ENCODE peak calls at places on chromosomes 7 and 10, in five cellular contexts. One of them, this sample, is unnamed.

GRCh38 chr7:137687556-137688280 is 159.1 kb downstream of the DGKI start:
- DNase-seq in OCI-LY7: no peak
- DNase-seq in GM23248: peak
- DNase-seq in PC-3: no peak
- DNase-seq in hepatocyte: no peak
- DNase-seq in this sample: no peak

GRCh38 chr10:132172091-132173066 is 14.4 kb upstream of the DPYSL4 start:
- DNase-seq in PC-3: no peak
- DNase-seq in OCI-LY7: no peak
- DNase-seq in GM23248: peak
- DNase-seq in hepatocyte: no peak
- DNase-seq in this sample: no peak

GRCh38 chr10:127135844-127136577 is 60.4 kb downstream of the INSYN2A start:
- DNase-seq in OCI-LY7: no peak
- DNase-seq in hepatocyte: no peak
- DNase-seq in GM23248: no peak
- DNase-seq in PC-3: no peak
- DNase-seq in this sample: no peak

GRCh38 chr7:4861673-4862072 is at the start of gene PAPOLB:
- DNase-seq in hepatocyte: no peak
- DNase-seq in PC-3: no peak
- DNase-seq in OCI-LY7: no peak
- DNase-seq in GM23248: peak
- DNase-seq in this sample: peak

GRCh38 chr10:104330168-104331117 is 7.8 kb downstream of the ITPRIP start:
- DNase-seq in GM23248: peak
- DNase-seq in PC-3: peak
- DNase-seq in OCI-LY7: no peak
- DNase-seq in hepatocyte: peak
- DNase-seq in this sample: no peak

GRCh38 chr7:137489880-137490279 is 146.3 kb upstream of the PTN start:
- DNase-seq in OCI-LY7: no peak
- DNase-seq in GM23248: no peak
- DNase-seq in PC-3: no peak
- DNase-seq in hepatocyte: no peak
- DNase-seq in this sample: no peak

GRCh38 chr7:42192851-42193456 is 44.1 kb downstream of the GLI3 start:
- DNase-seq in hepatocyte: peak
- DNase-seq in PC-3: no peak
- DNase-seq in OCI-LY7: no peak
- DNase-seq in GM23248: no peak
- DNase-seq in this sample: peak

GRCh38 chr10:95209509-95210127 is 15.6 kb downstream of the ACSM6 start:
- DNase-seq in OCI-LY7: no peak
- DNase-seq in PC-3: peak
- DNase-seq in hepatocyte: no peak
- DNase-seq in GM23248: no peak
- DNase-seq in this sample: no peak

GRCh38 chr7:154178890-154179289 is 126.7 kb downstream of the DPP6 start:
- DNase-seq in OCI-LY7: no peak
- DNase-seq in hepatocyte: peak
- DNase-seq in PC-3: no peak
- DNase-seq in GM23248: no peak
- DNase-seq in this sample: no peak

GRCh38 chr7:130290745-130291144 is 2.2 kb upstream of the CPA4 start:
- DNase-seq in PC-3: peak
- DNase-seq in OCI-LY7: no peak
- DNase-seq in hepatocyte: no peak
- DNase-seq in GM23248: peak
- DNase-seq in this sample: no peak

DNA sequence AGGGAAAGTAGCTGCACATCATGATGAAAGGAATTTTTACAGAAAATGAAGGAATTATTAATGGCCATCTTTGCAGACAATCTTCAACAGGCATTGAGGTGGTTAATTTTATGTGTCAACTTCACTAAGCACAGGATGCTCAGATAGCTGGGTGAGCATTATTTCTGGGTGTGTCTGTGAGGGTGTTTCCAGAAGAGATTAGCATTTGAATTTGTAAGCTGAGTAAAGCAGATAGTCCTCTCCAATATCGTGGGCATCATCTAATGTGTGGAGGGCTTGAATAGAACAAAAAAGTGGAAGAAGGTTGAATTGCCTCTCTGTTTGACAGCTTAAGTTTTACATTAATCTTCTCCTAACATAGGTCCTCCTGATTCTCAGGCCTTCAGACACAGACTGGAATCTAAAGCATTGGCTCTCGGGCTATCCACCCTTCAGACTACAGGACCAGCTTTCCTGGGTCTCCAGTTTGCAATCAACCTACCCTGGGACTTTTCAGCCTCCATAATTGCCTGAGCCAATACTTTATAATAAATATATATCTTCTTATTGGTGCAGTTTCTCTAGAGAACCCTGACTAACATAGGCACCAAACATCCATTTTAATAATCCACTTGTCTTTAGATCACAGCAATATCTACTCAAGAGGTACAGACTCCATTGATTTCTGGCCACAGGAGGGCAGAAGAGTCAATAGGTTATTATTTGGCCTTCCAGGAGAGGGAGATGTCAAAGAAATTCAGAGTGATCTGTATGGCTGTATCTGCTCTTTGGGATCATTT is 10.5 kb upstream of the CRPPA start:
- DNase-seq in hepatocyte: peak
- DNase-seq in GM23248: peak
- DNase-seq in PC-3: peak
- DNase-seq in OCI-LY7: peak
- DNase-seq in this sample: peak
- TF ChIP-seq EZH2phosphoT487 in hepatocyte: no peak
- TF ChIP-seq EZH2phosphoT487 in GM23248: no peak
- TF ChIP-seq EZH2phosphoT487 in PC-3: no peak
- TF ChIP-seq EZH2phosphoT487 in OCI-LY7: no peak
- TF ChIP-seq EZH2phosphoT487 in this sample: no peak

DNA sequence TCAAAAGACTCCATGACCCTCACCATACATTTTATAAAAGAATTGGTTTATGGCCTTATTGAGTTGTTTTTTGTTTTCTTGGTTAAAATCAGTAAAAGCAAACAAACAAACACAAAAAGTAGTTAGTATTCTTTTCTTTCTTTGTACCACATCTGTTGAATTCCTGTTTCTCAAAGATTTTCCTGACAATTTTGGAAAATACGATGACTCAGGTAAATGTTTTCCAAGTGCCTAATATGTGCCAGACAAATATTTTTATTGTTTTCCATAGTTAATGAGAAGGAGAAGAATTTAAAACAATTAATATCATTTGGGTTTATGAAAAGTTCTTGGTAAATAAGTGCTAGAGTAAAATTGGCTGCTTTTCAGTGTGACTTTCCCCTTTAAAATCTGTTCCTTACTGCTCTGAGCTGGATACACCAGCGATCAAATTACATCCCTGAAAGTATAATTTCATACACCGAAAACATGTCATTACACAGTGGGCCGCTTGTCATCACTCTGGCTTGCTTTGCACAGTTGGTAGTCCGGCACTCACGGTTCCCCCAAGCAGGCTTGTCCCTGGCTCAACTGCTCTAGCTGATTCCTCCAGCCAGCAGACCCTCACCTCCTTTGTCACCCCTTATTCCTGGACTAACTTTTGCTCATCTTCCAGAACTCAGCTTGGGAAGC is 80.5 kb downstream of the TBXAS1 start:
- DNase-seq in PC-3: peak
- DNase-seq in OCI-LY7: no peak
- DNase-seq in hepatocyte: no peak
- DNase-seq in GM23248: peak
- DNase-seq in this sample: no peak
- TF ChIP-seq EZH2phosphoT487 in PC-3: no peak
- TF ChIP-seq EZH2phosphoT487 in OCI-LY7: no peak
- TF ChIP-seq EZH2phosphoT487 in hepatocyte: no peak
- TF ChIP-seq EZH2phosphoT487 in GM23248: no peak
- TF ChIP-seq EZH2phosphoT487 in this sample: no peak

DNA sequence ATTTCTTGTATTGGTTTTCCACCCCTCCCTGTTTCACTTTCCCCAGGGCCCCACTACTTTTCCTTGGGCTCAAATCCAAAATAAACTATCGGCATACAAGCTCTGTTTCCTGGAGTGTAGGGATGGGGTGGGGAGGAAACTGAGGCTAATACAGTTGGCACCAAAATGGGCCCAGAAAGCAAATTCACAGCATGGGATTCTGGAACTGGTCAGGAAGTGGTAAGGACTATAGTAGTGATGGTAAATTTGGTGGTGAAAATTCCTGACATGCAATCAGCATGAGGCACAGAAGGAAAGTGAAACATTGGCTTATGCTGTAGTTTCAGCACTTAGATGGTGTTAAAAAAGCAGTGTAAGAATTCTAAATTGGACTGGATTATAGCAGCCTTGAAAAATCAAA is 8.7 kb upstream of the SAMD9L start:
- DNase-seq in hepatocyte: no peak
- DNase-seq in GM23248: peak
- DNase-seq in PC-3: no peak
- DNase-seq in OCI-LY7: no peak
- DNase-seq in this sample: no peak
- TF ChIP-seq EZH2phosphoT487 in hepatocyte: no peak
- TF ChIP-seq EZH2phosphoT487 in GM23248: no peak
- TF ChIP-seq EZH2phosphoT487 in PC-3: no peak
- TF ChIP-seq EZH2phosphoT487 in OCI-LY7: no peak
- TF ChIP-seq EZH2phosphoT487 in this sample: no peak

GRCh38 chr7:106444068-106444655 is 159.4 kb upstream of the NAMPT start:
- DNase-seq in GM23248: no peak
- DNase-seq in PC-3: no peak
- DNase-seq in hepatocyte: no peak
- DNase-seq in OCI-LY7: no peak
- DNase-seq in this sample: no peak

GRCh38 chr7:106442476-106442875 is 157.7 kb upstream of the NAMPT start:
- DNase-seq in hepatocyte: no peak
- DNase-seq in OCI-LY7: no peak
- DNase-seq in PC-3: no peak
- DNase-seq in GM23248: no peak
- DNase-seq in this sample: no peak

GRCh38 chr7:106447318-106447847 is 162.6 kb upstream of the NAMPT start:
- DNase-seq in GM23248: no peak
- DNase-seq in OCI-LY7: no peak
- DNase-seq in hepatocyte: no peak
- DNase-seq in PC-3: no peak
- DNase-seq in this sample: no peak

GRCh38 chr7:106448346-106448991 is 163.7 kb upstream of the NAMPT start:
- DNase-seq in OCI-LY7: no peak
- DNase-seq in hepatocyte: no peak
- DNase-seq in GM23248: no peak
- DNase-seq in PC-3: no peak
- DNase-seq in this sample: no peak

DNA sequence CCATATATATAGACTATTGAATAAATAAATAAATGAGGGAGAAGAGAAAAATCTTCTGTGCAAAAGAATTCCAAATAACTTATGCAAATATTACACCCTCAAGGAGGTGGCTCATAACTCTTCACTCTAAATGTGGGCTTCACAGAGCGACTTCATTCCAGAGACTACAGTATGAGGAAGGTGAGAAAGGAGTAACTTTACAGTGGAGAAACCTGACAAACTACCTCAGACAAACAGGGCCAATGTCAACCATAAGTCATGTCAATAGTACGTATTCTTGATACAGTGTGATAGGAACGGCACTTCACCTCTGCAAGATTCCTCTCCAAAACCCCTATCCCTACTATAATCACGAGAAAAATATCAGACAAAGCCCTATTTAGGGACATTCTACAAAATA is 158.4 kb upstream of the NAMPT start:
- DNase-seq in OCI-LY7: no peak
- DNase-seq in PC-3: no peak
- DNase-seq in hepatocyte: no peak
- DNase-seq in GM23248: no peak
- DNase-seq in this sample: no peak
- TF ChIP-seq EZH2phosphoT487 in OCI-LY7: no peak
- TF ChIP-seq EZH2phosphoT487 in PC-3: no peak
- TF ChIP-seq EZH2phosphoT487 in hepatocyte: no peak
- TF ChIP-seq EZH2phosphoT487 in GM23248: no peak
- TF ChIP-seq EZH2phosphoT487 in this sample: no peak

GRCh38 chr7:99579956-99580777 is 17.9 kb upstream of the TMEM225B start:
- DNase-seq in PC-3: no peak
- DNase-seq in GM23248: peak
- DNase-seq in hepatocyte: peak
- DNase-seq in OCI-LY7: no peak
- DNase-seq in this sample: peak
- TF ChIP-seq EZH2phosphoT487 in PC-3: no peak
- TF ChIP-seq EZH2phosphoT487 in GM23248: no peak
- TF ChIP-seq EZH2phosphoT487 in hepatocyte: no peak
- TF ChIP-seq EZH2phosphoT487 in OCI-LY7: no peak
- TF ChIP-seq EZH2phosphoT487 in this sample: no peak

DNA sequence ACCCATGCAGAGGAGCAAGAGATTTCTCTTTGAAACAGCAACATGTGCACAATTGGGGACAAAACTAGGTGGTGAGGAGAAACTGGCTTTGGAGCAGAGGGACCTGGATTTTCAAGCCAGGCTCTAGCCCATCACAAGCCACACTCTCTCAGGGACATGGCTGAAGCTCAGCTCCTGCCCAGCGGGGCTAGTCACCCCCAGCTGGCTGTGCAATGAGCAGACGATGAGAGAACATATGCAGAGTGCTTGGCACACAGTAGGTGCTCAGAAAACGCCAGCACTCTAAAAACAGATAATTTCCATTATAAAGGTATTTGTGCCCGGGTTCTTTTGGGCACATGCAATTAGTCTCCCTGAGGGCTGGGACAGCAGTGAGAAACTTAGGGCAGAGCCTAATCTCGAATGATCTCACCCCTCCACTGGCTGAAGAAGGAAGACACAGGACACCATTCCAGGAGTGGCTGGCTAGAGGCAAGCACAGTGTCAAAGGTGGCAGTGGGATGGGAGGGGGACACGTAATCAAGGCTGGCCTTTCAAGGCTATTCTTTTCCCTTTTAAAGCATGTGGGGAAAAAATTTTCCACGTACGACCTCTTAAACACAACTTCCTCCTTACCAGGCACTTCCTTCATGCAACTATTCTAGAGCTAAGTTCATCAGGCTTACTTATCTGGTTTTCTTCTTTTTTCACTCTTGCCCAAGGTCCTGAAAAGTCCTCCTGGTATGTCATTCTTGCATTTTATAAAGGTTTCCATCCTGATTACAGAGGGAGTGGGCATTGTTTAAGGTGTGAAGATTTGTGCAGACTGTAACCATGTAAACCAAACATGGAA is 15.1 kb downstream of the FAM53B start:
- DNase-seq in PC-3: no peak
- DNase-seq in hepatocyte: no peak
- DNase-seq in OCI-LY7: no peak
- DNase-seq in GM23248: no peak
- DNase-seq in this sample: no peak
- TF ChIP-seq EZH2phosphoT487 in PC-3: no peak
- TF ChIP-seq EZH2phosphoT487 in hepatocyte: no peak
- TF ChIP-seq EZH2phosphoT487 in OCI-LY7: no peak
- TF ChIP-seq EZH2phosphoT487 in GM23248: no peak
- TF ChIP-seq EZH2phosphoT487 in this sample: no peak

GRCh38 chr10:62377966-62378365 is 3.8 kb downstream of the ZNF365 start:
- DNase-seq in PC-3: no peak
- DNase-seq in GM23248: no peak
- DNase-seq in hepatocyte: no peak
- DNase-seq in OCI-LY7: no peak
- DNase-seq in this sample: no peak
- TF ChIP-seq EZH2phosphoT487 in PC-3: no peak
- TF ChIP-seq EZH2phosphoT487 in GM23248: no peak
- TF ChIP-seq EZH2phosphoT487 in hepatocyte: no peak
- TF ChIP-seq EZH2phosphoT487 in OCI-LY7: no peak
- TF ChIP-seq EZH2phosphoT487 in this sample: no peak

GRCh38 chr7:29443552-29443951 is 120.1 kb upstream of the PRR15 start:
- DNase-seq in GM23248: no peak
- DNase-seq in hepatocyte: no peak
- DNase-seq in OCI-LY7: no peak
- DNase-seq in PC-3: no peak
- DNase-seq in this sample: no peak
- TF ChIP-seq EZH2phosphoT487 in GM23248: no peak
- TF ChIP-seq EZH2phosphoT487 in hepatocyte: no peak
- TF ChIP-seq EZH2phosphoT487 in OCI-LY7: no peak
- TF ChIP-seq EZH2phosphoT487 in PC-3: no peak
- TF ChIP-seq EZH2phosphoT487 in this sample: no peak